ENCODE peak calls at places on chromosomes 6 and 20, in eight cellular contexts. V, O, M, J, D, P, H and Z are unnamed samples.

GRCh38 chr20:33373735-33374605 is 27.3 kb downstream of the CDK5RAP1 start:
- DNase-seq in V (peak), O (peak), M (no peak), J (peak), D (peak), P (peak), H (no peak), Z (peak)

GRCh38 chr6:127976796-127977195 is 75.9 kb upstream of the THEMIS start:
- DNase-seq in V (no peak), O (no peak), M (no peak), J (no peak), D (no peak), P (no peak), H (no peak), Z (no peak)

GRCh38 chr20:62252342-62252966 is 14.1 kb downstream of the OSBPL2 start:
- DNase-seq in V (no peak), O (peak), M (no peak), J (peak), D (peak), P (no peak), H (no peak), Z (peak)

GRCh38 chr6:33375143-33375649 is 16.4 kb upstream of the KIFC1 start:
- DNase-seq in V (peak), O (peak), M (no peak), J (peak), D (peak), P (peak), H (peak), Z (peak)

GRCh38 chr20:11935754-11936551 is 18.3 kb downstream of the BTBD3 start:
- DNase-seq in V (no peak), O (no peak), M (no peak), J (no peak), D (no peak), P (no peak), H (no peak), Z (no peak)

GRCh38 chr20:47241345-47241781 is 115.1 kb downstream of the ZMYND8 start:
- DNase-seq in V (no peak), O (peak), M (no peak), J (peak), D (peak), P (no peak), H (no peak), Z (peak)

GRCh38 chr6:2739335-2739734 is 11.4 kb downstream of the MYLK4 start:
- DNase-seq in V (no peak), O (peak), M (no peak), J (peak), D (peak), P (no peak), H (no peak), Z (peak)

GRCh38 chr6:138692978-138693909 is 80.3 kb upstream of the CCDC28A start:
- DNase-seq in V (peak), O (peak), M (peak), J (peak), D (peak), P (peak), H (peak), Z (peak)

GRCh38 chr6:32332433-32332832 is 39.3 kb downstream of the TSBP1 start:
- DNase-seq in V (no peak), O (no peak), M (no peak), J (peak), D (no peak), P (no peak), H (no peak), Z (no peak)

GRCh38 chr6:157020398-157021266 is 243.5 kb downstream of the ARID1B start:
- DNase-seq in V (peak), O (peak), M (peak), J (peak), D (peak), P (no peak), H (peak), Z (peak)

GRCh38 chr6:105780146-105780860 is 305.8 kb upstream of the PRDM1 start:
- DNase-seq in V (no peak), O (no peak), M (no peak), J (no peak), D (peak), P (no peak), H (no peak), Z (peak)

GRCh38 chr6:62338477-62338876 is 52.5 kb upstream of the KHDRBS2 start:
- DNase-seq in V (no peak), O (no peak), M (no peak), J (no peak), D (no peak), P (no peak), H (no peak), Z (no peak)

DNA sequence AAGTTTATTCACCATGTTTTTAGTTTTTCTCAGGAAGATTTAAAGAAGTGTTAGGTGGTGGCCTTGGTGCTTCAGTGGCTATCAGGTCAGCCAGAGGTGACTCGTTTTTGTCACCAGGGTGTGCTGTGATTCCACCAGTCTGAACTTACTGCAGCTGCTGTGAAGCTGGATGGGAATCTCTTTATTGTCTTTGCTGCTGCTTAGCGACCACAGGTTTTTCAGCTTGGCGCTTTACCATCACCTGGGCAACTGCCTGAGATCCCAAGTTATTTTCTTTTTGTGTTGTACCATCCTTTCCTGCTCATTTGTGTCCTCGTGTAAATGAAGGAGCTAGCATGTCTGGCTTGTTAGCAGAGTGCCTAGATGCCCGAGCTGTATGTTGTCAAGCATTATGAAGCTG is 146.9 kb downstream of the MACROD2 start:
- DNase-seq in V (peak), O (peak), M (no peak), J (peak), D (peak), P (peak), H (no peak), Z (peak)
- TF ChIP-seq CTCF in V (peak), O (peak), M (no peak), J (peak), D (peak), P (peak), H (peak), Z (peak)

DNA sequence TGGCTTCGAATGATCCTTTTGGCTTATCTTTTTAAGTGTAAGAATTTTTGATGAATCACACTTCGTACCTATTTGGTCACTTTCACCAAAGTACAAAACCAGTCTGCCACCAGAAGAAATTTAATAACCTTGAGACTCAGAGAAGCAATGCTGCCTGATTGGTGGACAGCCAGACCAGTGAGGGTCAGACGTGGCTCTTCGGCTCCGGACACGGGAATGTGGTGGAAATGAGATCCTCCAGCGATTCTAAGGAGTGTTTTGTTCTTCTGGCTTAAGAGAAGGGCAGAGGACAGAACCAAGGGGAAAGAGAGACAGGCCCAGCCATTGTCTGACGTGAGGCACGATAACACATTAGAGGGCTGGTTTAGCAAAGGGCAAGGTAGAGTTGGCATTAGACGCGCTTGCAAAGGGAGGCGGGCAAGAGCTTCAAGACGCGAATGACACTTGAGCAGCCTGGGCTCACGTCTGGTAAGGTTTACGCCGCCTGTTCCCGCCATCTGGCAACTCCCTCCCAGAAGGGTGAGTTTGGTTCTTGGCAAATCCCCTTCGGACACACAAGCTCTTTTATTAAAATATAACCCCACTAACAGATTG is 49.9 kb upstream of the EZR start:
- DNase-seq in V (no peak), O (no peak), M (no peak), J (no peak), D (no peak), P (no peak), H (no peak), Z (no peak)
- H3K4me3 ChIP-seq in V (no peak), O (peak), M (peak), J (peak), D (peak), P (no peak), H (peak), Z (peak)

GRCh38 chr6:155495011-155495768 is 39.6 kb upstream of the NOX3 start:
- DNase-seq in V (peak), O (peak), M (no peak), J (peak), D (peak), P (no peak), H (no peak), Z (peak)
- TF ChIP-seq CTCF in V (peak), O (peak), M (no peak), J (peak), D (peak), P (no peak), H (peak), Z (peak)

GRCh38 chr6:137044366-137045220 is at the start of gene IL20RA:
- DNase-seq in V (peak), O (no peak), M (no peak), J (no peak), D (no peak), P (peak), H (peak), Z (peak)

GRCh38 chr6:137043710-137044365 is 927 bp downstream of the IL20RA start:
- DNase-seq in V (peak), O (peak), M (no peak), J (peak), D (peak), P (no peak), H (no peak), Z (peak)

GRCh38 chr6:137049095-137049494 is 4.3 kb upstream of the IL20RA start:
- DNase-seq in V (no peak), O (no peak), M (no peak), J (no peak), D (no peak), P (no peak), H (no peak), Z (no peak)

GRCh38 chr6:137046871-137047412 is 2.2 kb upstream of the IL20RA start:
- DNase-seq in V (no peak), O (no peak), M (no peak), J (no peak), D (no peak), P (no peak), H (no peak), Z (no peak)

DNA sequence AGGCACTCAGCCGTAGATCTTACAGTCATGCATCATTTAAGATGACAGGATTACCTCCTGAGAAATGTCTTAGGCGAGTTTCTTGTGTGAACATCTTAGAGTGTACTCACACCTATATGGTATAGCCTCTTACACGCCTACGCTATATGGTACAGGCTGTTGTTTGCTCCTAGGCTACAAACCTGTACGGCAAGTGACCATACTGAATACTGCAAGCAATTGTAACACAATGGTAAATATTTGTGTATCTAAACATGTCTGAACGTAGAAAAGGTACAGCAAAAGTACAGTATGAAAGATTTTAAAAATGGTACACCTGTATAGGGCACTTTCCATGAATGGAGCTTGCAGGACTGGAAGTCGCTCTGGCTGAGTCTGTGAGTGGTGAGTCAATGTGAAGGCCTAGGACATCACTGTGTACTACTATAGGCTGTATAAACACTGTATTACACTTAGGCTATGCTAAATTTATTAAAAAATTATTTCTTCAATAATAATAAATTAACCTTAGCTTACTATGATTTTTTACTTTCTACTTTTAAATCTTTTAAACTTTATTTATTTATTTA is 540 bp upstream of the IL20RA start:
- DNase-seq in V (no peak), O (no peak), M (no peak), J (no peak), D (no peak), P (no peak), H (no peak), Z (no peak)
- H3K4me3 ChIP-seq in V (no peak), O (no peak), M (no peak), J (no peak), D (no peak), P (peak), H (peak), Z (no peak)

DNA sequence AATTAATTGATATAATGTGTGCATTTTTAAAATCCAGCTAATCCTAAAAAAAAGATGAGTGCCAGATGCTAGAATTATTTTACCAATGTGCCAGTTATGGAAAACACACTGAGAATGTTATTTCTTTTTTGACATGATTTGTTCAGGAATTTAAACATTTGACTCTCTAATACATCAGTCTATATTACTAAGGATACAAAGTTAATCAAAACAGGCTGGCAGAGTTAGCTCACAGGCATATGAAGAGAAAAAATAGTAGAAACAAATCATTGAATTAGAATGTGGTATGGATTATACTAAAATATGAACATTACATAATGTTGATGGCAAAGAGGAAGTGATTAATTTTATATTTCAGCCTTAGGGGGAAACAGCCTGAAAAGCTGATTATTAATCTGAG is 368.3 kb upstream of the GJE1 start:
- DNase-seq in V (no peak), O (no peak), M (no peak), J (no peak), D (no peak), P (no peak), H (no peak), Z (no peak)
- TF ChIP-seq CTCF in V (no peak), O (no peak), M (no peak), J (no peak), D (no peak), P (no peak), H (no peak), Z (no peak)

DNA sequence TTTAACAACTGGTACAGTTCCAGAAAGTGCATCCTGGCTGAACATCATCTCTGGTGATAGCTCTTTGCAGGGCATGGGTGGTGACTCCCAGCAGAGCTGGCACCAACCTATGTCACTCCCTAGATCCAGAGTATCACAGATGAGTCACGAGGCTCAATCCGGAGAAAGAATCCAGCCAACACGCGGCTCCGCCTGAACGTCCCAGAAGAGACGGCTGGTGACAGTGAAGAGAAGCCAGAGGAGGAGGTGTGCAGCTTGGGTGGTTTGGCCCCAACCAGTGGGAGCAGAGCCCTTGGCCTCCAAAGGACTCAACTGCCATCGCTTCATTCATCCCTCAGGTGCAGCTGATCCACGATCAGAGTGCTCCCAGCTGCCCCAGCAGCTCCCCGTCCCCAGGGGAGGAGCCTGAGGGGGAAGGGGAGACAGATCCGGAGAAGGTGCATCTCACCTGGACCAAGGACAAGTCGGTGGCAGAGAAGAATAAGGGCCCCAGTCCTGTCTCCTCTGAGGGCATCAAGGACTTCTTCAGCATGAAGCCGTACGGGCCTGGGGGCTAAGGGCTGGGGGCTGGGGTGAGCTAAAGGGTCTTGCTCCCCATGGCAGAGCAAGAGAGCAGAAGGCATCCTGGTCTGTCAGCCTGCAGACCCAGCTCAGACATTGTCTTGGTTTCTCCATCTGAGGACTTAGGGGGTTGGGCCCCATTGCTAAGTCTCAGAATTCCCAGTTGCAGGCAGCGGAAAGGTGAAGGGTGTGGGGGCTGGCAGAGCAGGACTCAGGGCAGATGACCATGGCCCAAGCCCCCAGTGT is 27.2 kb downstream of the SLC12A5 start:
- DNase-seq in V (no peak), O (no peak), M (no peak), J (no peak), D (no peak), P (no peak), H (no peak), Z (no peak)
- H3K4me3 ChIP-seq in V (no peak), O (no peak), M (no peak), J (no peak), D (no peak), P (no peak), H (no peak), Z (no peak)